ENCODE peak calls at places on chromosomes 3 and 15, in eight cellular contexts. X is natural killer cell; C is activated CD4-positive, alpha-beta T cell treated with anti-CD3 and anti-CD28 coated beads for 36 hours; Q is foreskin keratinocyte; J is SK-N-SH treated with all-trans-retinoic acid at 6 μM for 48 hours; L is activated naive CD8-positive, alpha-beta T cell treated with anti-CD3 and anti-CD28 coated beads, Interleukin-2, amount 10 ng/mL, durations not matched to agents 7 days and 5 days; F is left lobe of liver; I is GM23338. Y is an unnamed sample.

GRCh38 chr3:143157957-143158548 is 38.5 kb downstream of the CHST2 start:
- ATAC-seq in X (peak; percentile 34), C (peak; percentile 87), Q (peak; percentile 16), J (peak; percentile 65), L (peak; percentile 26), F (no peak), I (no peak), Y (peak; percentile 93)

GRCh38 chr15:83747050-83747717 is 93.3 kb downstream of the ADAMTSL3 start:
- ATAC-seq in X (no peak), C (no peak), Q (no peak), J (peak; percentile 40), L (no peak), F (peak; percentile 93), I (peak; percentile 81), Y (no peak)

GRCh38 chr3:112303811-112304325 is 9.9 kb upstream of the SLC9C1 start:
- ATAC-seq in X (peak; percentile 70), C (peak; percentile 45), Q (peak; percentile 57), J (peak; percentile 86), L (peak; percentile 51), F (no peak), I (peak; percentile 43), Y (peak; percentile 50)

GRCh38 chr15:40061212-40061901 is 22.4 kb upstream of the SRP14 start:
- ATAC-seq in X (peak; percentile 53), C (peak; percentile 69), Q (no peak), J (no peak), L (no peak), F (no peak), I (no peak), Y (peak; percentile 82)

GRCh38 chr15:73389971-73390544 is 21.3 kb upstream of the HCN4 start:
- ATAC-seq in X (no peak), C (no peak), Q (no peak), J (no peak), L (no peak), F (no peak), I (no peak), Y (no peak)

GRCh38 chr3:192923731-192924130 is 6.1 kb upstream of the MB21D2 start:
- ATAC-seq in X (no peak), C (no peak), Q (peak; percentile 45), J (no peak), L (no peak), F (no peak), I (no peak), Y (no peak)

GRCh38 chr15:26888761-26889160 is 21.9 kb downstream of the GABRA5 start:
- ATAC-seq in X (no peak), C (no peak), Q (no peak), J (peak; percentile 16), L (no peak), F (peak; percentile 23), I (no peak), Y (no peak)

GRCh38 chr3:139906441-139906840 is 28.5 kb upstream of the CLSTN2 start:
- ATAC-seq in X (no peak), C (no peak), Q (peak; percentile 95), J (no peak), L (no peak), F (no peak), I (no peak), Y (peak; percentile 31)

GRCh38 chr15:69045810-69046209 is 31.3 kb downstream of the NOX5 start:
- ATAC-seq in X (no peak), C (no peak), Q (no peak), J (peak; percentile 74), L (no peak), F (no peak), I (peak; percentile 77), Y (no peak)

GRCh38 chr3:177335728-177336127 is 138.4 kb upstream of the TBL1XR1 start:
- ATAC-seq in X (no peak), C (no peak), Q (no peak), J (no peak), L (no peak), F (peak; percentile 74), I (no peak), Y (no peak)

GRCh38 chr15:78339559-78339958 is 594 bp upstream of the CRABP1 start:
- ATAC-seq in X (no peak), C (no peak), Q (no peak), J (no peak), L (no peak), F (no peak), I (peak; percentile 1), Y (no peak)

GRCh38 chr15:61483599-61483998 is 254.5 kb upstream of the RORA start:
- ATAC-seq in X (no peak), C (no peak), Q (no peak), J (no peak), L (no peak), F (no peak), I (peak; percentile 40), Y (no peak)

GRCh38 chr3:197782230-197782629 is 8.8 kb upstream of the LRCH3 start:
- ATAC-seq in X (no peak), C (no peak), Q (no peak), J (no peak), L (no peak), F (no peak), I (no peak), Y (no peak)

GRCh38 chr3:66322436-66322835 is 101.6 kb downstream of the SLC25A26 start:
- ATAC-seq in X (no peak), C (no peak), Q (no peak), J (peak; percentile 67), L (no peak), F (no peak), I (no peak), Y (no peak)

GRCh38 chr15:100131321-100132224 is 210.2 kb downstream of the ADAMTS17 start:
- ATAC-seq in X (peak; percentile 46), C (peak; percentile 80), Q (peak; percentile 43), J (no peak), L (no peak), F (peak; percentile 91), I (peak; percentile 83), Y (peak; percentile 65)

GRCh38 chr3:67617518-67617917 is 36.9 kb downstream of the SUCLG2 start:
- ATAC-seq in X (no peak), C (no peak), Q (no peak), J (no peak), L (no peak), F (no peak), I (no peak), Y (no peak)

GRCh38 chr3:69999191-70000027 is at the start of gene SAMMSON:
- ATAC-seq in X (no peak), C (no peak), Q (no peak), J (peak; percentile 51), L (no peak), F (no peak), I (peak; percentile 83), Y (no peak)

GRCh38 chr3:40585381-40586016 is 60.7 kb downstream of the ZNF621 start:
- ATAC-seq in X (no peak), C (no peak), Q (no peak), J (no peak), L (no peak), F (no peak), I (no peak), Y (no peak)

GRCh38 chr3:195102609-195103467 is 168.1 kb downstream of the XXYLT1 start:
- ATAC-seq in X (no peak), C (no peak), Q (peak; percentile 79), J (peak; percentile 75), L (no peak), F (no peak), I (no peak), Y (peak; percentile 9)

GRCh38 chr3:141659821-141660597 is 78.1 kb upstream of the RNF7 start:
- ATAC-seq in X (no peak), C (peak; percentile 39), Q (peak; percentile 71), J (peak; percentile 96), L (no peak), F (peak; percentile 96), I (peak; percentile 88), Y (peak; percentile 43)

GRCh38 chr15:38041576-38041975 is 107.1 kb downstream of the TMCO5A start:
- ATAC-seq in X (no peak), C (no peak), Q (peak; percentile 64), J (peak; percentile 65), L (no peak), F (no peak), I (no peak), Y (no peak)

GRCh38 chr3:37987315-37987697 is 3.3 kb upstream of the VILL start:
- ATAC-seq in X (no peak), C (no peak), Q (no peak), J (no peak), L (no peak), F (peak; percentile 63), I (no peak), Y (no peak)

GRCh38 chr15:40064231-40064894 is 25.4 kb upstream of the SRP14 start:
- ATAC-seq in X (no peak), C (peak; percentile 73), Q (peak; percentile 22), J (no peak), L (no peak), F (no peak), I (no peak), Y (peak; percentile 70)

GRCh38 chr15:70260580-70260979 is 162.9 kb upstream of the TLE3 start:
- ATAC-seq in X (no peak), C (no peak), Q (no peak), J (no peak), L (no peak), F (no peak), I (no peak), Y (no peak)

GRCh38 chr3:30743641-30744317 is 137.4 kb downstream of the TGFBR2 start:
- ATAC-seq in X (no peak), C (peak; percentile 67), Q (no peak), J (no peak), L (peak; percentile 40), F (no peak), I (no peak), Y (peak; percentile 71)

GRCh38 chr3:130342821-130343661 is 2.4 kb upstream of the COL6A5 start:
- ATAC-seq in X (no peak), C (no peak), Q (no peak), J (no peak), L (no peak), F (no peak), I (no peak), Y (no peak)

GRCh38 chr3:147414369-147415135 is 5.4 kb downstream of the ZIC1 start:
- ATAC-seq in X (no peak), C (no peak), Q (no peak), J (no peak), L (no peak), F (no peak), I (no peak), Y (no peak)

GRCh38 chr15:92666780-92667179 is 11.2 kb upstream of the FAM174B start:
- ATAC-seq in X (no peak), C (no peak), Q (no peak), J (no peak), L (no peak), F (peak; percentile 75), I (no peak), Y (no peak)

GRCh38 chr3:195825857-195826804 is 14.4 kb upstream of the MUC4 start:
- ATAC-seq in X (no peak), C (no peak), Q (no peak), J (no peak), L (no peak), F (no peak), I (no peak), Y (no peak)

GRCh38 chr15:36878745-36879262 is 221.5 kb downstream of the MEIS2 start:
- ATAC-seq in X (no peak), C (no peak), Q (no peak), J (no peak), L (no peak), F (no peak), I (peak; percentile 2), Y (no peak)

GRCh38 chr3:29649815-29650547 is 369.1 kb downstream of the RBMS3 start:
- ATAC-seq in X (no peak), C (no peak), Q (no peak), J (peak; percentile 89), L (no peak), F (peak; percentile 37), I (no peak), Y (no peak)

GRCh38 chr15:82106671-82107070 is 60.9 kb upstream of the MEX3B start:
- ATAC-seq in X (no peak), C (no peak), Q (peak; percentile 58), J (no peak), L (no peak), F (no peak), I (no peak), Y (no peak)

Y was measured in activated T-helper 17 cell treated with anti-CD3 and anti-CD28 coated beads, Interleukin-2, amount 50 U/mL, for 72 hours.